ENCODE peak calls at places on chromosomes 1 and 21, in six cellular contexts. K is psoas muscle, H is PC-3, R is heart left ventricle, C is hepatocyte, M is heart right ventricle. Y is an unnamed sample.

GRCh38 chr1:100606438-100606837 is 68.5 kb downstream of the GPR88 start:
- DNase-seq in K (no peak), H (peak; percentile 76), R (no peak), C (peak; percentile 62), M (peak; percentile 18), Y (no peak)

GRCh38 chr1:228281631-228282328 is 73.9 kb downstream of the OBSCN start:
- DNase-seq in K (peak; percentile 62), H (no peak), R (peak; percentile 23), C (no peak), M (no peak), Y (no peak)

GRCh38 chr1:5586629-5587028 is 405.6 kb downstream of the NPHP4 start:
- DNase-seq in K (no peak), H (no peak), R (no peak), C (no peak), M (no peak), Y (no peak)

GRCh38 chr21:14541840-14542495 is 4.1 kb downstream of the SAMSN1 start:
- DNase-seq in K (no peak), H (no peak), R (no peak), C (no peak), M (no peak), Y (no peak)

GRCh38 chr1:199685369-199685768 is 342.1 kb upstream of the NR5A2 start:
- DNase-seq in K (no peak), H (peak; percentile 61), R (no peak), C (peak; percentile 19), M (no peak), Y (no peak)

GRCh38 chr21:31909153-31909771 is 36.4 kb downstream of the HUNK start:
- DNase-seq in K (no peak), H (no peak), R (no peak), C (peak; percentile 41), M (no peak), Y (no peak)

GRCh38 chr1:169999357-169999756 is 75.1 kb downstream of the KIFAP3 start:
- DNase-seq in K (no peak), H (peak; percentile 84), R (no peak), C (peak; percentile 5), M (no peak), Y (peak; percentile 51)

GRCh38 chr1:2583871-2584341 is 2.7 kb upstream of the PRXL2B start:
- DNase-seq in K (peak; percentile 45), H (no peak), R (peak; percentile 27), C (peak; percentile 20), M (no peak), Y (no peak)

GRCh38 chr1:168089326-168089978 is 47.3 kb downstream of the GPR161 start:
- DNase-seq in K (no peak), H (no peak), R (no peak), C (no peak), M (no peak), Y (no peak)

GRCh38 chr1:3481046-3481445 is 26.6 kb downstream of the ARHGEF16 start:
- DNase-seq in K (no peak), H (no peak), R (no peak), C (no peak), M (no peak), Y (no peak)

GRCh38 chr1:116284819-116285390 is 88.1 kb upstream of the ATP1A1 start:
- DNase-seq in K (peak; percentile 88), H (no peak), R (peak; percentile 42), C (no peak), M (peak; percentile 39), Y (no peak)

GRCh38 chr1:201275266-201275666 is 8.0 kb upstream of the PKP1 start:
- DNase-seq in K (peak; percentile 76), H (peak; percentile 100), R (peak; percentile 93), C (no peak), M (peak; percentile 76), Y (peak; percentile 40)

GRCh38 chr1:187383366-187383765 is 554.6 kb downstream of the PLA2G4A start:
- DNase-seq in K (no peak), H (no peak), R (no peak), C (no peak), M (no peak), Y (no peak)

GRCh38 chr1:153679337-153680119 is 1.0 kb downstream of the NPR1 start:
- DNase-seq in K (peak; percentile 62), H (no peak), R (no peak), C (peak; percentile 43), M (peak; percentile 29), Y (no peak)

GRCh38 chr1:223771469-223771813 is 59.1 kb downstream of the CAPN2 start:
- DNase-seq in K (no peak), H (no peak), R (no peak), C (no peak), M (no peak), Y (no peak)

GRCh38 chr1:45512641-45513054 is 9.0 kb downstream of the PRDX1 start:
- DNase-seq in K (peak; percentile 74), H (peak; percentile 79), R (peak; percentile 56), C (peak; percentile 83), M (no peak), Y (no peak)

GRCh38 chr1:233787599-233787998 is 116.9 kb upstream of the SLC35F3 start:
- DNase-seq in K (no peak), H (no peak), R (no peak), C (no peak), M (no peak), Y (no peak)

GRCh38 chr1:24704411-24705259 is 40.6 kb upstream of the CLIC4 start:
- DNase-seq in K (no peak), H (peak; percentile 61), R (peak; percentile 62), C (peak; percentile 33), M (no peak), Y (no peak)

GRCh38 chr1:4107291-4107690 is 207.2 kb upstream of the C1orf174 start:
- DNase-seq in K (no peak), H (no peak), R (no peak), C (no peak), M (no peak), Y (no peak)

GRCh38 chr1:153841463-153841994 is 66.3 kb downstream of the SLC27A3 start:
- DNase-seq in K (no peak), H (no peak), R (no peak), C (no peak), M (no peak), Y (no peak)

GRCh38 chr1:116228501-116228900 is 117.3 kb downstream of the MAB21L3 start:
- DNase-seq in K (no peak), H (no peak), R (no peak), C (no peak), M (no peak), Y (no peak)

GRCh38 chr1:41580021-41580420 is 95.5 kb upstream of the EDN2 start:
- DNase-seq in K (no peak), H (no peak), R (no peak), C (no peak), M (no peak), Y (no peak)

GRCh38 chr1:214280386-214281029 is 451 bp upstream of the SMYD2 start:
- DNase-seq in K (peak; percentile 68), H (peak; percentile 59), R (peak; percentile 61), C (peak; percentile 53), M (peak; percentile 33), Y (no peak)

GRCh38 chr1:228095161-228095560 is 8.0 kb downstream of the C1orf35 start:
- DNase-seq in K (peak; percentile 4), H (no peak), R (no peak), C (no peak), M (no peak), Y (no peak)

GRCh38 chr1:108502624-108503023 is 52.5 kb downstream of the NBPF6 start:
- DNase-seq in K (no peak), H (peak; percentile 72), R (no peak), C (no peak), M (no peak), Y (no peak)

GRCh38 chr21:27769763-27770162 is 802.9 kb upstream of the ADAMTS5 start:
- DNase-seq in K (no peak), H (no peak), R (no peak), C (no peak), M (no peak), Y (no peak)

GRCh38 chr1:115329965-115330364 is 8.1 kb downstream of the NGF start:
- DNase-seq in K (no peak), H (peak; percentile 29), R (no peak), C (no peak), M (no peak), Y (no peak)

GRCh38 chr1:48462716-48463285 is 9.2 kb downstream of the SPATA6 start:
- DNase-seq in K (no peak), H (no peak), R (no peak), C (no peak), M (no peak), Y (no peak)

GRCh38 chr1:1356796-1357401 is 1.5 kb downstream of the MXRA8 start:
- DNase-seq in K (no peak), H (no peak), R (no peak), C (no peak), M (peak; percentile 23), Y (no peak)
- H3K4me3 ChIP-seq in K (peak overlapping the region; percentile 57), H (no peak overlapping the region), R (peak overlapping the region; percentile 28), C (peak overlapping the region; percentile 40), M (peak overlapping the region; percentile 69), Y (peak overlapping the region; percentile 80)

DNA sequence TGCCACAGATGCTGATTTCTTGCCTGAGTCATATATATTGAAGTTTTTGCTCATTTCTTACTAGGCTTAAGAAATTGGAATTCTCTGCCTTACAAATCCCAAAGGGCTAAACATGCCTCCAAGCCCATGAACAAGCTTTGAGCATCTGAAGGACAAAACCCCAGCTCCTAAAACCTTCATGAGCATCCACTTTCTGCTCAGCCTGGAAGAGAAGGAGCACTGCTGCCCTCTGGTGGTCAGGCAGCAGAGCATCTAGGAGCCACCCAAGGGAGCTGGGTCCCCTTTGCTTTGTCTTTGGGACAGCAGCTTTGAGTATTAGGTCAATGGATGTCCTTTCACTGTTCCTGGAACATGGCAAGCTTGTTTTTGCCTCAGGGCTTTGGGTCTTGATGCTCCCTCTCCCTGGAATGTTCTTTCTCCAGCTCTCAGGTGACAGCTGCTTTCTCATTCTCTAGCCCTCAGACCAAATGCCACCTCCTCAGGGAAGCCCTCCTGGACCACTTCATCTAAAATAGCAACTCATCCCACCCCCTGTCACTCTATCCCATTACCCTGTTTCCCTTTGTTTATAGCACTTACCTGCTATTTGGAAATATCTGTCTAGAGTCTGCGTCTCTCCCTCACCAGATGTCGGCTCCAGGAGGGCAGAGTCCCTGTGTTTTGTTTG is 25.7 kb downstream of the RAB7B start:
- DNase-seq in K (peak; percentile 88), H (peak; percentile 91), R (peak; percentile 83), C (peak; percentile 88), M (peak; percentile 81), Y (peak; percentile 82)
- H3K4me3 ChIP-seq in K (no peak overlapping the region), H (no peak overlapping the region), R (no peak overlapping the region), C (no peak overlapping the region), M (no peak overlapping the region), Y (no peak overlapping the region)

GRCh38 chr1:240496356-240496755 is 115.6 kb downstream of the GREM2 start:
- DNase-seq in K (no peak), H (no peak), R (no peak), C (no peak), M (no peak), Y (no peak)

GRCh38 chr1:240491156-240491555 is 120.8 kb downstream of the GREM2 start:
- DNase-seq in K (no peak), H (peak; percentile 91), R (no peak), C (no peak), M (no peak), Y (no peak)

GRCh38 chr1:240491796-240492195 is 120.2 kb downstream of the GREM2 start:
- DNase-seq in K (no peak), H (no peak), R (no peak), C (no peak), M (no peak), Y (no peak)

GRCh38 chr1:240495652-240496051 is 116.3 kb downstream of the GREM2 start:
- DNase-seq in K (no peak), H (no peak), R (no peak), C (no peak), M (no peak), Y (no peak)

GRCh38 chr1:240492832-240493440 is 119.0 kb downstream of the GREM2 start:
- DNase-seq in K (peak; percentile 57), H (no peak), R (no peak), C (peak; percentile 76), M (peak; percentile 16), Y (no peak)
- H3K4me3 ChIP-seq in K (no peak overlapping the region), H (no peak overlapping the region), R (no peak overlapping the region), C (peak overlapping the region; percentile 33), M (no peak overlapping the region), Y (peak overlapping the region; percentile 13)

GRCh38 chr1:23422955-23423354 is 1.6 kb downstream of the TCEA3 start:
- DNase-seq in K (no peak), H (no peak), R (no peak), C (no peak), M (no peak), Y (no peak)
- H3K4me3 ChIP-seq in K (peak overlapping the region; percentile 75), H (peak overlapping the region; percentile 81), R (no peak overlapping the region), C (no peak overlapping the region), M (peak overlapping the region; percentile 74), Y (no peak overlapping the region)

Y was measured in skeletal muscle cell.